ENCODE peak calls at places on chromosomes 11 and 22, in six cellular contexts. One of them, this sample, is unnamed.

GRCh38 chr11:123300874-123301695 is 106.0 kb upstream of the CLMP start:
- DNase-seq in stimulated activated CD4-positive, alpha-beta T cell treated with anti-CD3 and anti-CD28 coated beads, Interleukin-4, amount 100 ng/mL, for 48 hours: no peak
- DNase-seq in fibroblast of gingiva: peak
- DNase-seq in stimulated activated CD8-positive, alpha-beta memory T cell treated with anti-CD3 and anti-CD28 coated beads, Interleukin-12 subunit alpha, Interleukin-12 subunit beta, amount 100 ng/mL, for 1 hour: no peak
- DNase-seq in GM12865: peak
- DNase-seq in tibial artery: no peak
- DNase-seq in this sample: peak

GRCh38 chr11:89436071-89436470 is 55.1 kb downstream of the NOX4 start:
- DNase-seq in stimulated activated CD4-positive, alpha-beta T cell treated with anti-CD3 and anti-CD28 coated beads, Interleukin-4, amount 100 ng/mL, for 48 hours: no peak
- DNase-seq in fibroblast of gingiva: no peak
- DNase-seq in stimulated activated CD8-positive, alpha-beta memory T cell treated with anti-CD3 and anti-CD28 coated beads, Interleukin-12 subunit alpha, Interleukin-12 subunit beta, amount 100 ng/mL, for 1 hour: no peak
- DNase-seq in GM12865: no peak
- DNase-seq in tibial artery: no peak
- DNase-seq in this sample: no peak

GRCh38 chr11:47981667-47982404 is 1.5 kb downstream of the PTPRJ start:
- DNase-seq in stimulated activated CD4-positive, alpha-beta T cell treated with anti-CD3 and anti-CD28 coated beads, Interleukin-4, amount 100 ng/mL, for 48 hours: no peak
- DNase-seq in fibroblast of gingiva: no peak
- DNase-seq in stimulated activated CD8-positive, alpha-beta memory T cell treated with anti-CD3 and anti-CD28 coated beads, Interleukin-12 subunit alpha, Interleukin-12 subunit beta, amount 100 ng/mL, for 1 hour: no peak
- DNase-seq in GM12865: no peak
- DNase-seq in tibial artery: no peak
- DNase-seq in this sample: peak

GRCh38 chr22:38696606-38697005 is 4.1 kb downstream of the JOSD1 start:
- DNase-seq in stimulated activated CD4-positive, alpha-beta T cell treated with anti-CD3 and anti-CD28 coated beads, Interleukin-4, amount 100 ng/mL, for 48 hours: no peak
- DNase-seq in fibroblast of gingiva: peak
- DNase-seq in stimulated activated CD8-positive, alpha-beta memory T cell treated with anti-CD3 and anti-CD28 coated beads, Interleukin-12 subunit alpha, Interleukin-12 subunit beta, amount 100 ng/mL, for 1 hour: peak
- DNase-seq in GM12865: no peak
- DNase-seq in tibial artery: no peak
- DNase-seq in this sample: peak

GRCh38 chr11:61955416-61956135 is 5.4 kb downstream of the BEST1 start:
- DNase-seq in stimulated activated CD4-positive, alpha-beta T cell treated with anti-CD3 and anti-CD28 coated beads, Interleukin-4, amount 100 ng/mL, for 48 hours: no peak
- DNase-seq in fibroblast of gingiva: no peak
- DNase-seq in stimulated activated CD8-positive, alpha-beta memory T cell treated with anti-CD3 and anti-CD28 coated beads, Interleukin-12 subunit alpha, Interleukin-12 subunit beta, amount 100 ng/mL, for 1 hour: no peak
- DNase-seq in GM12865: no peak
- DNase-seq in tibial artery: peak
- DNase-seq in this sample: no peak

GRCh38 chr11:132111781-132112380 is 741.5 kb downstream of the NTM start:
- DNase-seq in stimulated activated CD4-positive, alpha-beta T cell treated with anti-CD3 and anti-CD28 coated beads, Interleukin-4, amount 100 ng/mL, for 48 hours: no peak
- DNase-seq in fibroblast of gingiva: peak
- DNase-seq in stimulated activated CD8-positive, alpha-beta memory T cell treated with anti-CD3 and anti-CD28 coated beads, Interleukin-12 subunit alpha, Interleukin-12 subunit beta, amount 100 ng/mL, for 1 hour: no peak
- DNase-seq in GM12865: no peak
- DNase-seq in tibial artery: no peak
- DNase-seq in this sample: no peak

GRCh38 chr11:33692013-33692504 is 8.6 kb downstream of the C11orf91 start:
- DNase-seq in stimulated activated CD4-positive, alpha-beta T cell treated with anti-CD3 and anti-CD28 coated beads, Interleukin-4, amount 100 ng/mL, for 48 hours: no peak
- DNase-seq in fibroblast of gingiva: peak
- DNase-seq in stimulated activated CD8-positive, alpha-beta memory T cell treated with anti-CD3 and anti-CD28 coated beads, Interleukin-12 subunit alpha, Interleukin-12 subunit beta, amount 100 ng/mL, for 1 hour: no peak
- DNase-seq in GM12865: peak
- DNase-seq in tibial artery: peak
- DNase-seq in this sample: peak

GRCh38 chr11:115706735-115707134 is 202.5 kb upstream of the CADM1 start:
- DNase-seq in stimulated activated CD4-positive, alpha-beta T cell treated with anti-CD3 and anti-CD28 coated beads, Interleukin-4, amount 100 ng/mL, for 48 hours: no peak
- DNase-seq in fibroblast of gingiva: no peak
- DNase-seq in stimulated activated CD8-positive, alpha-beta memory T cell treated with anti-CD3 and anti-CD28 coated beads, Interleukin-12 subunit alpha, Interleukin-12 subunit beta, amount 100 ng/mL, for 1 hour: no peak
- DNase-seq in GM12865: no peak
- DNase-seq in tibial artery: no peak
- DNase-seq in this sample: peak

GRCh38 chr11:2178906-2179494 is 7.4 kb upstream of the TH start:
- DNase-seq in stimulated activated CD4-positive, alpha-beta T cell treated with anti-CD3 and anti-CD28 coated beads, Interleukin-4, amount 100 ng/mL, for 48 hours: no peak
- DNase-seq in fibroblast of gingiva: no peak
- DNase-seq in stimulated activated CD8-positive, alpha-beta memory T cell treated with anti-CD3 and anti-CD28 coated beads, Interleukin-12 subunit alpha, Interleukin-12 subunit beta, amount 100 ng/mL, for 1 hour: no peak
- DNase-seq in GM12865: no peak
- DNase-seq in tibial artery: no peak
- DNase-seq in this sample: no peak

GRCh38 chr11:74636633-74637184 is 44.3 kb downstream of the POLD3 start:
- DNase-seq in stimulated activated CD4-positive, alpha-beta T cell treated with anti-CD3 and anti-CD28 coated beads, Interleukin-4, amount 100 ng/mL, for 48 hours: no peak
- DNase-seq in fibroblast of gingiva: peak
- DNase-seq in stimulated activated CD8-positive, alpha-beta memory T cell treated with anti-CD3 and anti-CD28 coated beads, Interleukin-12 subunit alpha, Interleukin-12 subunit beta, amount 100 ng/mL, for 1 hour: no peak
- DNase-seq in GM12865: no peak
- DNase-seq in tibial artery: no peak
- DNase-seq in this sample: peak

GRCh38 chr11:20544536-20545237 is 54.7 kb upstream of the SLC6A5 start:
- DNase-seq in stimulated activated CD4-positive, alpha-beta T cell treated with anti-CD3 and anti-CD28 coated beads, Interleukin-4, amount 100 ng/mL, for 48 hours: no peak
- DNase-seq in fibroblast of gingiva: no peak
- DNase-seq in stimulated activated CD8-positive, alpha-beta memory T cell treated with anti-CD3 and anti-CD28 coated beads, Interleukin-12 subunit alpha, Interleukin-12 subunit beta, amount 100 ng/mL, for 1 hour: no peak
- DNase-seq in GM12865: no peak
- DNase-seq in tibial artery: no peak
- DNase-seq in this sample: no peak

GRCh38 chr22:34917239-34917638 is 148.7 kb upstream of the ISX start:
- DNase-seq in stimulated activated CD4-positive, alpha-beta T cell treated with anti-CD3 and anti-CD28 coated beads, Interleukin-4, amount 100 ng/mL, for 48 hours: no peak
- DNase-seq in fibroblast of gingiva: no peak
- DNase-seq in stimulated activated CD8-positive, alpha-beta memory T cell treated with anti-CD3 and anti-CD28 coated beads, Interleukin-12 subunit alpha, Interleukin-12 subunit beta, amount 100 ng/mL, for 1 hour: no peak
- DNase-seq in GM12865: no peak
- DNase-seq in tibial artery: no peak
- DNase-seq in this sample: no peak